ENCODE peak calls at places on chromosomes 3 and 15, in eight cellular contexts. X is lower leg skin, T is body of pancreas, M is A549, P is uterus, E is Peyer's patch, C is spleen, Z is sigmoid colon. V is an unnamed sample.

GRCh38 chr3:59641169-59641914 is 591.5 kb upstream of the CFAP20DC start:
- DNase-seq in X (no peak), T (peak; percentile 20), M (no peak), P (no peak), E (no peak), C (no peak), Z (peak; percentile 72), V (no peak)

GRCh38 chr3:132543016-132543739 is 53.9 kb upstream of the ACKR4 start:
- DNase-seq in X (no peak), T (no peak), M (peak; percentile 28), P (no peak), E (no peak), C (no peak), Z (no peak), V (peak; percentile 18)

GRCh38 chr15:61186905-61187865 is 41.9 kb downstream of the RORA start:
- DNase-seq in X (no peak), T (peak; percentile 22), M (no peak), P (peak; percentile 48), E (no peak), C (no peak), Z (peak; percentile 71), V (no peak)

GRCh38 chr3:107421170-107421792 is 44.0 kb downstream of the CCDC54 start:
- DNase-seq in X (no peak), T (no peak), M (peak; percentile 66), P (no peak), E (no peak), C (no peak), Z (no peak), V (peak; percentile 20)

GRCh38 chr3:160564949-160565441 is 376 bp downstream of the KPNA4 start:
- DNase-seq in X (peak; percentile 62), T (no peak), M (peak; percentile 76), P (no peak), E (peak; percentile 51), C (peak; percentile 95), Z (peak; percentile 83), V (peak; percentile 20)

GRCh38 chr3:192830279-192831110 is 87.2 kb downstream of the MB21D2 start:
- DNase-seq in X (no peak), T (no peak), M (no peak), P (no peak), E (no peak), C (no peak), Z (no peak), V (no peak)

GRCh38 chr3:11391930-11392688 is 119.9 kb downstream of the ATG7 start:
- DNase-seq in X (no peak), T (no peak), M (no peak), P (no peak), E (no peak), C (no peak), Z (no peak), V (peak; percentile 21)

GRCh38 chr15:82532383-82532990 is 7.8 kb downstream of the RPS17 start:
- DNase-seq in X (peak; percentile 11), T (no peak), M (no peak), P (no peak), E (no peak), C (peak; percentile 63), Z (no peak), V (no peak)

GRCh38 chr3:59426851-59427565 is 377.2 kb upstream of the CFAP20DC start:
- DNase-seq in X (no peak), T (no peak), M (no peak), P (no peak), E (no peak), C (no peak), Z (no peak), V (no peak)

GRCh38 chr3:51538459-51539290 is at the start of gene RAD54L2:
- DNase-seq in X (peak; percentile 52), T (peak; percentile 84), M (peak; percentile 84), P (peak; percentile 64), E (peak; percentile 62), C (peak; percentile 95), Z (peak; percentile 88), V (peak; percentile 72)

DNA sequence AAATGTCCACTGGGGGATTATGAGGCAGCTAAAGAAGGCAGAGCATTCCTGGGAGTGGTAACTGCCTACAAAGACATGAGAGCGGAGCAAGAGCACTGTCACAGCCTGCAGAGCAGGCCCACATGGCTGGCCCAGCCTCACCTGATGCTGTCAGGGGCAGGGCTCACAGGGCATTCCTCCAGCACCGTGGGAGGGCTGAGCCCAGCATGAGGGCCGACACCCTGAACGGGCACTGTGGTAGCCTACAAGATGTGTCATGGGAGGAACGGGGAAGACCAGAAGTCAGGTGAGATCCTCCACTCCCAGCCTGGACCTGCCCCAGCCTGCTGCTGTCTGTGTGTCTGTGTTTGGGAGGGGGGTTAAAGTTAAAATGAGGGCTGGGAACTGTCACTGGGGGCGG is 30.1 kb downstream of the CCDC12 start:
- DNase-seq in X (peak; percentile 60), T (peak; percentile 59), M (no peak), P (no peak), E (no peak), C (peak; percentile 74), Z (no peak), V (no peak)
- TF ChIP-seq POLR2A in X (no peak), T (peak; percentile 27), M (no peak), P (no peak), E (no peak), C (no peak), Z (no peak), V (no peak)

DNA sequence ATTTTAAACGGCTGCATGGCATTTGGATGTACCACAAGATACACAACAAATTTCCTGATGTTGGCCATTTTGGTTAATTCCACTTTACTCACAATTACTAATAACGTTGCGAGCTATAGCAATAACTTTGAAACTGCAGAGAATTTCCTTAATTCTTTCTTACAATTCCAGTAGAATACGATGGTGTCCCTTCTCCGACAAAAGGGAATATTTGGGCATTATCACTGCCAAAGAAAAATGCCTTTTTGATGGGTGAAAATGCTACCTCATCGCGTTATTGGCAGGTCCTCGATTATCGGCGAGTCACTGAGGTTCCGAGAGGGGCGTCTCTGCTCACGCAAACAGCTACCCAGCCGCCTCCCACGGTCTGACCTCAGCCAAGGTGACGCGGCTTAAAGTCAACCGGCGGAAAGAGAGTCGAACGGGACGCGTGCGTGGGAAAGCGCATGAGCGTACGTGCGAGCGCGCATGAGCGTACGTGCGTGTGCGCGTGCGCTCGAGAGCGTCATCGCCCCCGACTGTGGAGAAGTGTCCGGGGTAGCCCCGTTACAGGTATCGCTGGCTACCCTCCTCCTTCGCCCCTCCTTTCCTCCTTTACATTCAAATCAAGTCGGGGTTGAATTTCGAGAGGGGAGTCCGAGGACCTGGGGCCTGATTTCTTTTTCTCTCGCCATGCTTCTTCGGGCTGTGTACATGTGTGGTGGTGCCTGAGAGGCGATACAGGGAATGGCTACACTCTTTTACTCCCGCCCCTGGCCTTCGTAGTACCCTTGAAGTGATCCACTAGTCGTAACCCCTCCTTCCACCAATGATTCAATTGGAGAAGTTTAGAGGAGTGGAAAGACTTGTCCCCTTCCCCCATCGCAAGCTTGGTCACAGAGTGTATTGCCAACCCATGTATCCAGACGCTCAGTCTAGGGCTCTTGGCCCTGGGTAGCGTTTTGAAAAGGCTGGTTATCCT is at the start of gene OXSM:
- DNase-seq in X (peak; percentile 75), T (peak; percentile 93), M (peak; percentile 94), P (peak; percentile 79), E (peak; percentile 91), C (peak; percentile 97), Z (peak; percentile 95), V (peak; percentile 75)
- TF ChIP-seq POLR2A in X (no peak), T (peak; percentile 93), M (peak; percentile 94), P (peak; percentile 64), E (peak; percentile 79), C (peak; percentile 68), Z (peak; percentile 61), V (peak; percentile 87)

DNA sequence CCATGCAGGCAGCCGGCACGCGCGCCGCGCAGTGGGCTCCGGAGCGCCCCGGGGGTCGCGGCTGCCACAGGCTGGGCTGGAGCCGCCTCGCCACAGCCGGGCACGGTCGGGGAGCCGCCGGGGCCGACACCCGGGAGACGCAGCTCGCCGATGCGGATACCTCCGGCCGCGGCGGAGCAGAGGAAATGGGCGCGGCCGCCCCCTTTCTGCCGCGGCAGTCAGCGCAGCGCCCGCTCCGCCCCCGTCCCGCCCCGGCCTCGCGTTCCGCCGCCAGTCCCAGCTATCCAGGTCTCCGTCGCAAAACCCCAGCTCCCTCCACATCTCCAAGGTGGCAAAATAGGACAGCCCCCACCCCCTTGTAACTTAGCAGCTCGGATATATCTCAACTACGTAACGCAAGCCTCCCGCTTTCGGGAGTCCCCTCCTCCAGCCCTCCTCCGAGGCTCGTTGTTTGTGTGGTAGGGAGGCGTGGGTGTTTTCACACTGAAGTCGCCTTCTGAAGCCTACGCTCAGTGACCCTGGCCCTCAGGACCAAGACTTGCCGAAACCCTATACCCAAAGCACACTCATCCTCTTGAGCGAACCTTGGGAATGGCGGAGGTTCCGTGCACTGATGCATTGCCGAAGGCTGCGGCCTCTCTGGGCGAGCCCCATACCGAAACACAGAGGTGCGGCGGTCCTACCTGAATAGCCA is at the start of gene SH3BP5:
- DNase-seq in X (peak; percentile 55), T (peak; percentile 70), M (peak; percentile 68), P (peak; percentile 73), E (peak; percentile 76), C (peak; percentile 97), Z (peak; percentile 85), V (peak; percentile 71)
- TF ChIP-seq POLR2A in X (no peak), T (peak; percentile 19), M (peak; percentile 61), P (no peak), E (no peak), C (no peak), Z (no peak), V (peak; percentile 68)

GRCh38 chr3:49279376-49279775 is 2.3 kb upstream of the C3orf62 start:
- DNase-seq in X (no peak), T (no peak), M (no peak), P (no peak), E (no peak), C (no peak), Z (no peak), V (no peak)

GRCh38 chr3:49278548-49278947 is 1.5 kb upstream of the C3orf62 start:
- DNase-seq in X (no peak), T (no peak), M (no peak), P (no peak), E (no peak), C (no peak), Z (no peak), V (no peak)

GRCh38 chr3:49277357-49277723 is 308 bp upstream of the C3orf62 start:
- DNase-seq in X (no peak), T (no peak), M (no peak), P (peak; percentile 36), E (no peak), C (no peak), Z (no peak), V (no peak)

GRCh38 chr3:49273825-49274532 is 3.1 kb downstream of the C3orf62 start:
- DNase-seq in X (no peak), T (no peak), M (no peak), P (no peak), E (no peak), C (no peak), Z (no peak), V (no peak)

DNA sequence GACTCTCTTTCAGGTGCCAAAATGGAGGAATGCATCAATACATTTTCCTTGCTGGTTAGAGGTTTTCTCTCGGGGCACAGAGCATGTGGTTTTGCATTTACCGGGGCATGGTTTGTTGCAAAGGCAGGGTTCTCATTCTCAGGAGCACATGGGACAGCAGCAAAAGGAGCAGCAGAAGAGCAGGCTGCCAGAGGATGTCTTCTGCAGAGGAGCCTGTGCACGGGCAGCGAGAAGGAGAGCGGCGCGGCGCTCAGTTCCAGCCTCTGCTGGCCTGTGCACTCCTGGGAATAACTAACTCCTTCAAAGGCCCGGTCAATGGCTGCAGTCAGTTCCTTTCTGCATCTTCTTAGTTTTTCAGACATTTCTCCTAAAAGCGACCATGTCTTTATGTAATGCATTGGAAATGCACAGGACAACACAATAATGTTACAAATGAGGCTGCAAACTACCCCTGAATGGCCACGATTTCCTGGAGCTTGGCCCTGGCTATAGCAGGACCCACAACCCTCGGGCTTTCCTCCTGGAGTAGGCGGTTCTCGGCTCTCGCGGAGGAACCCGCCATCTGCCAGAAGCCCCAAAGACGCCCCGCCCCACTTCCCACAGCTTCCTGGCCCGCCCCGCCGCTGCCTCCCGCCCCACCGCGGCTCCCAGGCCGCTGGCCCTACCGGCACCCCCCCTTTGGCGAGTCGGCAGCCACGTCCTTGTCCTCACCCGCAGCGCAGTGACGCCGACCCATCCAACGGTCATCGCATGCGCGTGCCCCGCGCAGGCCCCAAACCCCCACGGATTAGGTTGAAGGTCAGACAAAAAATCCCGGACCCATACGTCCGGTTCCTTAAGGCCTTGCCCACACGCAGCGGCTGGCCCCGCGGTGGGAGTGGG is at the start of gene C3orf62:
- DNase-seq in X (peak; percentile 85), T (peak; percentile 90), M (peak; percentile 66), P (peak; percentile 91), E (peak; percentile 84), C (peak; percentile 96), Z (peak; percentile 96), V (peak; percentile 70)
- TF ChIP-seq POLR2A in X (no peak), T (peak; percentile 69), M (peak; percentile 33), P (no peak), E (no peak), C (no peak), Z (peak; percentile 52), V (peak; percentile 40)